ENCODE peak calls at places on chromosomes 13 and 19, in seven cellular contexts. R, A, K, I, W, N and E are unnamed samples.

GRCh38 chr19:34082289-34083077 is 89.8 kb upstream of the LSM14A start:
- DNase-seq in R (peak; percentile 18), A (no peak), K (no peak), I (no peak), W (peak; percentile 88), N (no peak), E (no peak)

GRCh38 chr13:41565221-41565620 is 107.9 kb downstream of the RGCC start:
- DNase-seq in R (no peak), A (no peak), K (no peak), I (peak; percentile 78), W (no peak), N (no peak), E (peak; percentile 51)

GRCh38 chr19:1768248-1768647 is 14.9 kb downstream of the ONECUT3 start:
- DNase-seq in R (no peak), A (no peak), K (no peak), I (no peak), W (peak; percentile 81), N (no peak), E (no peak)

GRCh38 chr19:45439569-45440258 is 16.0 kb upstream of the ERCC1 start:
- DNase-seq in R (no peak), A (peak; percentile 89), K (peak; percentile 78), I (peak; percentile 78), W (peak; percentile 65), N (peak; percentile 78), E (peak; percentile 92)

GRCh38 chr13:64850017-64850416 is 2380.1 kb downstream of the PCDH9 start:
- DNase-seq in R (no peak), A (no peak), K (no peak), I (peak; percentile 6), W (no peak), N (no peak), E (no peak)

GRCh38 chr19:39001016-39001415 is 25.5 kb upstream of the FBXO17 start:
- DNase-seq in R (no peak), A (no peak), K (no peak), I (peak; percentile 9), W (no peak), N (no peak), E (no peak)

GRCh38 chr13:45137501-45137880 is 17.2 kb downstream of the GTF2F2 start:
- DNase-seq in R (no peak), A (no peak), K (no peak), I (no peak), W (no peak), N (no peak), E (no peak)

GRCh38 chr19:18170714-18171255 is 2.8 kb upstream of the IFI30 start:
- DNase-seq in R (no peak), A (no peak), K (no peak), I (no peak), W (no peak), N (no peak), E (no peak)

GRCh38 chr13:44313674-44314073 is 60.0 kb upstream of the SERP2 start:
- DNase-seq in R (no peak), A (no peak), K (no peak), I (peak; percentile 75), W (no peak), N (no peak), E (no peak)

GRCh38 chr13:19150226-19150625 is 31.4 kb downstream of the TUBA3C start:
- DNase-seq in R (no peak), A (no peak), K (no peak), I (no peak), W (no peak), N (no peak), E (no peak)

GRCh38 chr13:110388141-110388943 is 81.3 kb downstream of the COL4A2 start:
- DNase-seq in R (no peak), A (no peak), K (no peak), I (peak; percentile 86), W (peak; percentile 59), N (no peak), E (no peak)

GRCh38 chr13:113299951-113300350 is 2.9 kb downstream of the LAMP1 start:
- DNase-seq in R (no peak), A (no peak), K (no peak), I (peak; percentile 19), W (no peak), N (no peak), E (no peak)

GRCh38 chr13:62357887-62358645 is 942.4 kb upstream of the PCDH20 start:
- DNase-seq in R (peak; percentile 77), A (no peak), K (no peak), I (peak; percentile 80), W (peak; percentile 94), N (no peak), E (no peak)

GRCh38 chr13:76854209-76854608 is 32.0 kb downstream of the KCTD12 start:
- DNase-seq in R (no peak), A (no peak), K (no peak), I (no peak), W (no peak), N (no peak), E (no peak)

GRCh38 chr13:38542601-38543000 is 144.3 kb upstream of the FREM2 start:
- DNase-seq in R (no peak), A (no peak), K (no peak), I (no peak), W (no peak), N (no peak), E (no peak)

GRCh38 chr13:74036373-74036772 is 97.8 kb downstream of the KLF12 start:
- DNase-seq in R (no peak), A (no peak), K (no peak), I (no peak), W (peak; percentile 98), N (no peak), E (peak; percentile 28)
- H3K27ac ChIP-seq in R (no peak overlapping the region), A (no peak overlapping the region), K (no peak overlapping the region), I (no peak overlapping the region), W (peak overlapping the region; percentile 87), N (no peak overlapping the region), E (peak overlapping the region; percentile 10)

DNA sequence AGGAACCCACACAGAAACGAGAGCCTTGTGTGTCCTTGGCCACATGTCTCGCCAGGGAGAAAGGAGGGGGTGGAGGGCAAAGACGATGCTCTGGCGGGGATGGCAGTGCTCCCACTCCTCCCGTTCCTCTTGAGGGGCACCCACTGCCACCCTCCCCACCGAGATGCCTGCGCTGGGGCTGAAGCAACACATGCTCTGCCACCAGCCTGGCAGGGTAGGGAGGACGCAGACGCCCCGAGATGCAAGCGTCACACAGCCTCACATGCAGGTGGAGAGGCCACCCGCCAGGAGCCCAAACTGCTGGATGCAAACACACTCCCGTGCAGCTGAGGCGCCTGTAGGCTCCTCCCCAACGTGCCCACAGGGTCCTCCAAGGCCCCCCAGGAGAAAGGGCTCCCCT is 2.7 kb downstream of the ADGRL1 start:
- DNase-seq in R (no peak), A (peak; percentile 14), K (no peak), I (no peak), W (no peak), N (no peak), E (no peak)
- H3K27me3 ChIP-seq in R (no peaks in the 10 kb centered on the region), A (no peaks in the 10 kb centered on the region), K (no peaks in the 10 kb centered on the region), I (peaks cover 10% of the 10 kb centered on the region), W (no peaks in the 10 kb centered on the region), N (no peaks in the 10 kb centered on the region), E (no peaks in the 10 kb centered on the region)

GRCh38 chr19:57949296-57949695 is 1.8 kb upstream of the ZNF256 start:
- DNase-seq in R (no peak), A (no peak), K (no peak), I (no peak), W (no peak), N (no peak), E (no peak)

GRCh38 chr19:57947088-57947418 is 453 bp downstream of the ZNF256 start:
- DNase-seq in R (no peak), A (no peak), K (no peak), I (no peak), W (no peak), N (no peak), E (no peak)

GRCh38 chr19:57946316-57946715 is 1.2 kb downstream of the ZNF256 start:
- DNase-seq in R (no peak), A (no peak), K (no peak), I (no peak), W (no peak), N (no peak), E (no peak)

GRCh38 chr19:57949702-57950101 is 2.2 kb upstream of the ZNF256 start:
- DNase-seq in R (no peak), A (no peak), K (no peak), I (no peak), W (no peak), N (no peak), E (no peak)

GRCh38 chr19:57947419-57948134 is at the start of gene ZNF256:
- DNase-seq in R (peak; percentile 92), A (peak; percentile 85), K (peak; percentile 82), I (peak; percentile 96), W (peak; percentile 98), N (peak; percentile 73), E (peak; percentile 97)
- H3K27ac ChIP-seq in R (no peak within 1 kb of the TSS), A (peak within 1 kb of the TSS; percentile 76), K (peak within 1 kb of the TSS; percentile 61), I (peak within 1 kb of the TSS; percentile 84), W (no peak within 1 kb of the TSS), N (peak within 1 kb of the TSS; percentile 69), E (peak within 1 kb of the TSS; percentile 51)

GRCh38 chr13:20156711-20157110 is 4.1 kb downstream of the GJA3 start:
- DNase-seq in R (no peak), A (no peak), K (no peak), I (no peak), W (no peak), N (no peak), E (no peak)
- H3K27me3 ChIP-seq in R (peaks cover 31% of the 10 kb centered on the region), A (no peaks in the 10 kb centered on the region), K (peaks cover 32% of the 10 kb centered on the region), I (peaks cover 8% of the 10 kb centered on the region), W (peaks cover 17% of the 10 kb centered on the region), N (peaks cover 26% of the 10 kb centered on the region), E (peaks cover 66% of the 10 kb centered on the region)

DNA sequence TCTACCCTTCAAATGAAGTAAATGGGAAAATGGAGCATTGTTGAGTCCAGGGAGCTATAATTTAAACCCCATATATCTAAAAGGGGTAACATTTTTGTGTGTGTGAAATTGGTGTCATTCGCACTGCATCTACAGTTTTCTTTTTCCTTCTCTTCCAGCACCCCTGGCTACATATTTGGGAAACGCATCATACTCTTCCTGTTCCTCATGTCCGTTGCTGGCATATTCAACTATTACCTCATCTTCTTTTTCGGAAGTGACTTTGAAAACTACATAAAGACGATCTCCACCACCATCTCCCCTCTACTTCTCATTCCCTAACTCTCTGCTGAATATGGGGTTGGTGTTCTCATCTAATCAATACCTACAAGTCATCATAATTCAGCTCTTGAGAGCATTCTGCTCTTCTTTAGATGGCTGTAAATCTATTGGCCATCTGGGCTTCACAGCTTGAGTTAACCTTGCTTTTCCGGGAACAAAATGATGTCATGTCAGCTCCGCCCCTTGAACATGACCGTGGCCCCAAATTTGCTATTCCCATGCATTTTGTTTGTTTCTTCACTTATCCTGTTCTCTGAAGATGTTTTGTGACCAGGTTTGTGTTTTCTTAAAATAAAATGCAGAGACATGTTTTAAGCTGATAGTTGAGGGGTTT is 28.6 kb downstream of the ALOX5AP start:
- DNase-seq in R (no peak), A (no peak), K (no peak), I (peak; percentile 19), W (no peak), N (no peak), E (no peak)
- H3K27ac ChIP-seq in R (no peak overlapping the region), A (no peak overlapping the region), K (no peak overlapping the region), I (no peak overlapping the region), W (no peak overlapping the region), N (no peak overlapping the region), E (no peak overlapping the region)